ENCODE peak calls at places on chromosomes 6 and 20, in four cellular contexts. L is MV-4-11, V is colonic mucosa, D is T-helper 22 cell. R is an unnamed sample.
A peak's percentile ranks its signal among the peaks of the same experiment; 100 is the strongest.

GRCh38 chr20:17635846-17636245 is 46.2 kb downstream of the RRBP1 start:
- DNase-seq in L (peak; percentile 36), V (no peak), D (no peak), R (no peak)

GRCh38 chr6:53070808-53071207 is 5.6 kb downstream of the FBXO9 start:
- DNase-seq in L (no peak), V (no peak), D (no peak), R (no peak)

GRCh38 chr6:95094751-95095150 is 482.6 kb upstream of the MANEA start:
- DNase-seq in L (no peak), V (no peak), D (no peak), R (no peak)

GRCh38 chr20:61135966-61136365 is 116.1 kb upstream of the CDH4 start:
- DNase-seq in L (no peak), V (no peak), D (no peak), R (no peak)

GRCh38 chr20:32477594-32478512 is 107.3 kb downstream of the NOL4L start:
- DNase-seq in L (peak; percentile 38), V (peak; percentile 68), D (no peak), R (peak; percentile 76)

GRCh38 chr20:35196313-35196712 is 24.4 kb downstream of the PROCR start:
- DNase-seq in L (no peak), V (no peak), D (no peak), R (no peak)

GRCh38 chr6:3749390-3749978 is 2.0 kb downstream of the PXDC1 start:
- DNase-seq in L (no peak), V (peak; percentile 69), D (no peak), R (peak; percentile 73)

GRCh38 chr6:157552171-157552747 is 171.3 kb downstream of the ZDHHC14 start:
- DNase-seq in L (no peak), V (no peak), D (no peak), R (no peak)

R was measured in left colon.